ENCODE peak calls at places on chromosome X, in seven cellular contexts. V, C, B, O, P, K and X are unnamed samples.

GRCh38 chrX:7144126-7144525 is 3.4 kb upstream of the STS start:
- DNase-seq in O (no peak), V (no peak), C (no peak), B (no peak), K (no peak), P (no peak), X (no peak)

GRCh38 chrX:143536176-143536575 is 18.9 kb upstream of the SPANXN3 start:
- DNase-seq in O (no peak), K (no peak), P (no peak), V (no peak), C (no peak), B (no peak), X (no peak)

GRCh38 chrX:122188751-122189150 is 995.3 kb upstream of the GRIA3 start:
- DNase-seq in K (no peak), O (no peak), V (no peak), B (no peak), C (no peak), P (no peak), X (no peak)

GRCh38 chrX:120090208-120090607 is 12.7 kb upstream of the RHOXF2B start:
- DNase-seq in B (no peak), O (no peak), C (no peak), V (no peak), K (no peak), P (no peak), X (no peak)

GRCh38 chrX:63475200-63475599 is 124.1 kb upstream of the SPIN4 start:
- DNase-seq in B (no peak), V (peak; percentile 10), K (no peak), P (no peak), O (no peak), C (no peak), X (no peak)

GRCh38 chrX:41047878-41048534 is 37.2 kb upstream of the USP9X start:
- DNase-seq in B (peak; percentile 54), P (no peak), K (no peak), V (no peak), O (no peak), C (no peak), X (no peak)

GRCh38 chrX:133973704-133974103 is 11.7 kb downstream of the GPC3 start:
- DNase-seq in B (no peak), V (no peak), O (no peak), C (no peak), P (no peak), K (no peak), X (no peak)

GRCh38 chrX:24204331-24204730 is 54.8 kb downstream of the ZFX start:
- DNase-seq in K (no peak), P (no peak), O (no peak), B (no peak), V (no peak), C (no peak), X (no peak)

GRCh38 chrX:137567474-137568232 is 1.7 kb downstream of the ZIC3 start:
- DNase-seq in B (no peak), K (no peak), V (no peak), P (no peak), O (no peak), C (no peak), X (no peak)

GRCh38 chrX:72714471-72714916 is 388 bp upstream of the PHKA1 start:
- DNase-seq in C (no peak), O (peak; percentile 5), P (peak; percentile 93), K (no peak), B (peak; percentile 64), V (peak; percentile 88), X (no peak)

GRCh38 chrX:115226929-115227328 is 7.0 kb downstream of the LRCH2 start:
- DNase-seq in V (peak; percentile 38), O (peak; percentile 1), C (no peak), K (peak; percentile 62), P (no peak), B (no peak), X (no peak)

GRCh38 chrX:15816886-15817285 is 26.6 kb downstream of the ZRSR2 start:
- DNase-seq in B (no peak), O (no peak), K (peak; percentile 6), C (peak; percentile 24), P (no peak), V (peak; percentile 11), X (peak; percentile 53)

GRCh38 chrX:55486736-55487135 is 2.9 kb downstream of the USP51 start:
- DNase-seq in K (no peak), C (no peak), B (no peak), O (no peak), P (no peak), V (no peak), X (no peak)

GRCh38 chrX:96480081-96480480 is 204.6 kb upstream of the DIAPH2 start:
- DNase-seq in B (no peak), K (no peak), V (peak; percentile 31), C (no peak), P (no peak), O (no peak), X (no peak)

GRCh38 chrX:101999644-102000539 is 68.1 kb upstream of the ZMAT1 start:
- DNase-seq in B (peak; percentile 19), P (no peak), K (no peak), V (no peak), O (no peak), C (no peak), X (no peak)

GRCh38 chrX:136122207-136122606 is 25.1 kb upstream of the FHL1 start:
- DNase-seq in V (no peak), B (no peak), C (no peak), P (peak; percentile 65), K (no peak), O (no peak), X (no peak)

GRCh38 chrX:87626996-87627395 is 109.4 kb downstream of the KLHL4 start:
- DNase-seq in V (no peak), K (no peak), O (no peak), C (no peak), P (no peak), B (no peak), X (no peak)

GRCh38 chrX:39476596-39476995 is 621.2 kb downstream of the BCOR start:
- DNase-seq in O (no peak), K (no peak), B (no peak), V (no peak), P (no peak), C (no peak), X (no peak)

GRCh38 chrX:48667504-48667903 is 16.1 kb upstream of the WAS start:
- DNase-seq in B (no peak), V (no peak), K (no peak), C (no peak), O (no peak), P (no peak), X (no peak)

GRCh38 chrX:10112510-10112909 is 44.3 kb upstream of the CLCN4 start:
- DNase-seq in K (peak; percentile 78), P (no peak), B (no peak), C (no peak), V (no peak), O (no peak), X (no peak)

GRCh38 chrX:31508338-31508737 is 436.5 kb upstream of the FTHL17 start:
- DNase-seq in O (no peak), P (no peak), K (no peak), B (no peak), V (peak; percentile 49), C (no peak), X (no peak)

GRCh38 chrX:153381684-153382532 is 19.2 kb downstream of the PNMA6E start:
- DNase-seq in V (peak; percentile 92), B (no peak), O (peak; percentile 6), C (no peak), K (no peak), P (no peak), X (peak; percentile 36)

DNA sequence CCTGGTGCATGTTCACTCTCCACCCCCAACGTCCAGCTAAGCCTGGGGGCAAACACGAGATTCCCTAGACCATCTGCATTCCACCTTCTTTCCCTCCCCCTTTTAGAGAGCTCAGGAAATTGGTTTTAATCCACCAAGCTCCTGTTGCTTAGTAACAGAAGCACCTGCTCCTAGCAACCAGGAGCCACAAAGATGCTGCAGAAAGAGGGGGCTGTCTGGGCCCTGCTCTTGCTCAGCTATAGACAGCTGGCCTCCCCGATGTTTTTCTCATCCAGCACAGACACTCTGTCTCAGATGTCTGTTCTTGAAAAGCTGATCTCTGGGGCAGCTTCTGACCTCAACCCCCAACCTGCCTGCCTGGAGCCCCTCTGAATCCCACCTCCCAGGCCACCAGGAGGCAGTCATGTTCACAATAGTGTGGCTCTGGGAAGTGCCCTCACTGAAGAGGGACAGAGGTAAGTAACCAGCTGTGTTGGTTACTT is 71.5 kb downstream of the SLC16A2 start:
- DNase-seq in O (peak; percentile 29), V (no peak), K (no peak), B (no peak), P (no peak), C (no peak), X (no peak)
- H3K4me3 ChIP-seq in O (no peak overlapping the region), V (no peak overlapping the region), K (no peak overlapping the region), B (no peak overlapping the region), P (no peak overlapping the region), C (no peak overlapping the region), X (no peak overlapping the region)

DNA sequence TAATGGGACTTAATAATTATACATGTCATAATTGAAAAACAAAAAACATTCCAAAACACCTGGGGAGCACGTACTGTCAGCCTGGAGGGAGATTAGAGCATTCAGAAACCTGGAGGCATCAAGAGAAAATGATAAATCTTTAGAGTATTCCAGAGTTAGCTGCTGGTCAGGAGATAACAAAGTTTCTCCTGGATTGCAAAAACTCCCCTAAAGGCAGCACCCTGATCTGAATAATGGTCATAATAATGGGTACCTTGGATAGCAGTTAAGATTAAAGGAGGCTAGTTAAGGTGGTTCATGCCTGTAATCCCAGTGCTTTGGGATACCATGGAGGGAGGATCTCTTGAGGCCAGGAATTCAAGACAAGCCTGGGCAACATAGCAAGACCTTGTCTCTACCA is 15.9 kb upstream of the RAB40A start:
- DNase-seq in P (no peak), C (no peak), V (no peak), B (no peak), K (no peak), O (no peak), X (no peak)
- H3K4me1 ChIP-seq in P (peaks cover 64% of the 10 kb centered on the region), C (no peaks in the 10 kb centered on the region), V (peaks cover 5% of the 10 kb centered on the region), B (no peaks in the 10 kb centered on the region), K (no peaks in the 10 kb centered on the region), O (no peaks in the 10 kb centered on the region), X (peaks cover 3% of the 10 kb centered on the region)

GRCh38 chrX:29867971-29868370 is 347.4 kb upstream of the MAGEB2 start:
- DNase-seq in P (no peak), K (no peak), C (no peak), V (no peak), B (no peak), O (no peak), X (no peak)
- H3K36me3 ChIP-seq in P (no peaks in the 10 kb centered on the region), K (no peaks in the 10 kb centered on the region), C (no peaks in the 10 kb centered on the region), V (no peaks in the 10 kb centered on the region), B (no peaks in the 10 kb centered on the region), O (no peaks in the 10 kb centered on the region), X (no peaks in the 10 kb centered on the region)

GRCh38 chrX:13087322-13088154 is 43.1 kb upstream of the FAM9C start:
- DNase-seq in V (no peak), O (no peak), C (peak; percentile 64), P (no peak), B (no peak), K (peak; percentile 86), X (peak; percentile 89)

GRCh38 chrX:13085533-13085932 is 41.1 kb upstream of the FAM9C start:
- DNase-seq in K (no peak), B (no peak), C (peak; percentile 27), P (no peak), V (no peak), O (no peak), X (peak; percentile 84)

GRCh38 chrX:13086076-13086475 is 41.7 kb upstream of the FAM9C start:
- DNase-seq in O (no peak), B (no peak), V (no peak), P (no peak), K (no peak), C (no peak), X (peak; percentile 54)

GRCh38 chrX:13090261-13091110 is 46.1 kb upstream of the FAM9C start:
- DNase-seq in K (no peak), B (no peak), P (no peak), O (no peak), V (peak; percentile 80), C (no peak), X (no peak)

GRCh38 chrX:13088155-13088485 is 43.7 kb upstream of the FAM9C start:
- DNase-seq in B (no peak), P (no peak), O (no peak), K (no peak), C (no peak), V (no peak), X (peak; percentile 67)
- H3K4me3 ChIP-seq in B (no peak overlapping the region), P (no peak overlapping the region), O (no peak overlapping the region), K (no peak overlapping the region), C (peak overlapping the region; percentile 5), V (no peak overlapping the region), X (peak overlapping the region; percentile 72)